ENCODE peak calls at places on chromosomes 4 and X, in ten cellular contexts. B is prostate gland, C is cardiac muscle cell, U is ascending aorta, H is transverse colon, T is tibial artery, F is heart left ventricle, I is colonic mucosa, M is ovary, E is stomach. N is an unnamed sample.

GRCh38 chr4:104451573-104451972 is 43.1 kb downstream of the CXXC4 start:
- DNase-seq in B (no peak), C (peak; percentile 48), U (no peak), H (no peak), T (no peak), F (no peak), I (no peak), M (no peak), E (no peak), N (no peak)

GRCh38 chr4:118927976-118928375 is 39.3 kb downstream of the SYNPO2 start:
- DNase-seq in B (no peak), C (peak; percentile 21), U (no peak), H (peak; percentile 46), T (peak; percentile 87), F (no peak), I (no peak), M (peak; percentile 61), E (peak; percentile 28), N (no peak)

GRCh38 chr4:167031534-167032156 is 202.6 kb downstream of the SPOCK3 start:
- DNase-seq in B (no peak), C (no peak), U (no peak), H (no peak), T (no peak), F (no peak), I (no peak), M (no peak), E (no peak), N (no peak)

GRCh38 chr4:40185830-40186664 is 10.8 kb upstream of the RHOH start:
- DNase-seq in B (no peak), C (no peak), U (no peak), H (no peak), T (no peak), F (no peak), I (no peak), M (no peak), E (no peak), N (no peak)

GRCh38 chrX:36116222-36116621 is 196.7 kb downstream of the CFAP47 start:
- DNase-seq in B (no peak), C (no peak), U (no peak), H (no peak), T (no peak), F (no peak), I (peak; percentile 18), M (no peak), E (no peak), N (no peak)

GRCh38 chr4:129043523-129043922 is 49.8 kb downstream of the SCLT1 start:
- DNase-seq in B (no peak), C (no peak), U (no peak), H (no peak), T (no peak), F (no peak), I (no peak), M (no peak), E (no peak), N (no peak)

GRCh38 chr4:138259801-138260200 is 17.7 kb upstream of the SLC7A11 start:
- DNase-seq in B (no peak), C (no peak), U (no peak), H (no peak), T (no peak), F (no peak), I (no peak), M (no peak), E (no peak), N (no peak)

GRCh38 chr4:108204518-108204917 is 35.8 kb upstream of the LEF1 start:
- DNase-seq in B (no peak), C (no peak), U (no peak), H (no peak), T (no peak), F (no peak), I (no peak), M (no peak), E (no peak), N (no peak)

DNA sequence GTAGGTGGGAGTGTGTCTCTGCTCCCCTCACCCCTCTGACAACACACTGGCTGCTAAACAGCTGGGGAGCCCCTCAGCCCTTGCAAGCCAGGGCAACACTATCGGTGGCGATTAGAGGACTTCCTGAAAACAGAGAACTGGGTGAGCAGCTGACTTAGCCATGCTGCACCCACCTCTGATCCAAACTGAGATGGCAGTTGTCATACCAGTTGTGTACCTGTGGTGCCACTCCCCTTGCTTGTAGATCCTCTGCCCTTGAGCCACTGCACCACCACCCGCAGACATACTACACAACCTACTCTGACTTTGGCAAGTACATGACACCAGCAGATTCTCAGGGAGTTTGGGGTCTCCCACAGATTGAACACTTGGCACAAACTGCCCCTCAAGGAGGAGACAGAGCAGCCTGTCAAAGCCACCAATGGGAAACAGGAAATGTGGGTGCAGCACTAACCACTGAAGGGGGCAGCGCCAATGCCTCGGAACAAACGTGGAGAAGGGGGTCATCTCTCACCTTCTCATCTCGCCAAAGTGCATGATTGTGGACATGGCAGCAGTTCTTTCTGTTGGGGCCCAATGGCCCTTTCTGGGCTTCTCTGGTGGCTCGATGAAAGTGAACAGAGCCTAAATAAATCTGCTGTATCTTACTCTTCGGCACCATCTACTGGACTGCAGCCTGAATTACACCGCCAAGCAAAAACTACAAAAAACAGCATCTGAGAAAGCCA is 119.8 kb downstream of the NEK1 start:
- DNase-seq in B (no peak), C (peak; percentile 32), U (no peak), H (peak; percentile 16), T (no peak), F (no peak), I (peak; percentile 33), M (no peak), E (peak; percentile 36), N (no peak)
- TF ChIP-seq CTCF in B (no peak), C (peak; percentile 84), U (peak; percentile 40), H (peak; percentile 69), T (peak; percentile 44), F (peak; percentile 60), I (peak; percentile 54), M (no peak), E (peak; percentile 59), N (peak; percentile 42)

GRCh38 chr4:15339732-15340131 is 88.1 kb upstream of the C1QTNF7 start:
- DNase-seq in B (no peak), C (no peak), U (no peak), H (no peak), T (no peak), F (no peak), I (no peak), M (no peak), E (no peak), N (no peak)

GRCh38 chr4:15343000-15343399 is 84.8 kb upstream of the C1QTNF7 start:
- DNase-seq in B (no peak), C (no peak), U (no peak), H (no peak), T (no peak), F (no peak), I (no peak), M (no peak), E (no peak), N (no peak)

GRCh38 chr4:15343581-15343980 is 84.3 kb upstream of the C1QTNF7 start:
- DNase-seq in B (no peak), C (no peak), U (no peak), H (no peak), T (no peak), F (no peak), I (no peak), M (no peak), E (no peak), N (no peak)

GRCh38 chr4:15341733-15342300 is 86.0 kb upstream of the C1QTNF7 start:
- DNase-seq in B (no peak), C (no peak), U (no peak), H (no peak), T (no peak), F (no peak), I (no peak), M (peak; percentile 33), E (no peak), N (no peak)

DNA sequence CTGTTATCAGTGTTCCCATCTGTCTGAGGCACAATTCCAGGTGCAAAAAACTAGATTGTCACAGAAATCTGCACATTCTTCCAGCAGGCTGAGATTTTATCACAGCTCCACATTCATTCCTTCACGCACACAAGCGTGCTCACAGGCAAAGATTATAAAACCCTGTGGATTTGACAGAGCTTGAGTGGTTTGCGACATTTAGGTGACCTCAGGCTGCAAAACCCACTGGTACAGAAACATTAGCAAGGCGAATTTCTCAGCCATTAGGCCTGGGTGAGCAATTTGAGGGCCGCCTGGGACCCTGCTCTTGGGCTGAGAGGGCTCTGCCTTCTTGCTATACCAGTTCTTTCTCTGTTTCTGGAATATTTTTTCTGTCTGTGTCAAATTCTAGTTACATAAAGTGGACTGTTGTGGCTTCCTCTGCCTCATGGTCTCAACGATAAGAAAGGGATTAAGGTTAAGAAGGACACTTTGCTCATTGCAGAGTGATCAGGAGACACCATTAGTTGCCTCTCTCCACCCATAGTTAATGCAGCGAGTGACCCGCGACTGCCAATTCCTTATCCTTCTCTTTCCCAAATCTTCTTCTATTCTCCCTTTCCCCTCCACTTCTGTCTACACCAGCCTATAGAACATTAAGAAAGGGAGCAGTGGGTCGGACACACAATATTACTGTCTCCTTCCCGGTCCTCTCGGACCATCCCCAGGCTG is 86.7 kb upstream of the C1QTNF7 start:
- DNase-seq in B (no peak), C (no peak), U (no peak), H (no peak), T (no peak), F (no peak), I (no peak), M (no peak), E (no peak), N (no peak)
- H3K4me3 ChIP-seq in B (no peak overlapping the region), C (no peak overlapping the region), U (no peak overlapping the region), H (no peak overlapping the region), T (peak overlapping the region; percentile 37), F (peak overlapping the region; percentile 18), I (no peak overlapping the region), M (peak overlapping the region; percentile 13), E (peak overlapping the region; percentile 10), N (no peak overlapping the region)

GRCh38 chrX:139832728-139833309 is 100.0 kb downstream of the ATP11C start:
- DNase-seq in B (no peak), C (no peak), U (no peak), H (no peak), T (no peak), F (no peak), I (no peak), M (no peak), E (no peak), N (no peak)

GRCh38 chrX:139831017-139831416 is 101.8 kb downstream of the ATP11C start:
- DNase-seq in B (no peak), C (no peak), U (no peak), H (no peak), T (no peak), F (no peak), I (no peak), M (no peak), E (no peak), N (no peak)

GRCh38 chrX:139828830-139829229 is 104.0 kb downstream of the ATP11C start:
- DNase-seq in B (no peak), C (no peak), U (no peak), H (no peak), T (no peak), F (no peak), I (no peak), M (no peak), E (no peak), N (no peak)

GRCh38 chrX:139834879-139835278 is 98.0 kb downstream of the ATP11C start:
- DNase-seq in B (no peak), C (no peak), U (no peak), H (no peak), T (no peak), F (no peak), I (no peak), M (no peak), E (no peak), N (no peak)

GRCh38 chrX:139831689-139832456 is 101.0 kb downstream of the ATP11C start:
- DNase-seq in B (peak; percentile 15), C (peak; percentile 19), U (no peak), H (no peak), T (no peak), F (no peak), I (peak; percentile 38), M (no peak), E (no peak), N (no peak)
- H3K4me1 ChIP-seq in B (no peaks in the 10 kb centered on the region), C (peaks cover 22% of the 10 kb centered on the region), U (peaks cover 3% of the 10 kb centered on the region), H (peaks cover 48% of the 10 kb centered on the region), T (peaks cover 3% of the 10 kb centered on the region), F (peaks cover 28% of the 10 kb centered on the region), I (no peaks in the 10 kb centered on the region), M (no peaks in the 10 kb centered on the region), E (no peaks in the 10 kb centered on the region), N (no peaks in the 10 kb centered on the region)

GRCh38 chrX:128781506-128781905 is 729.3 kb upstream of the ACTRT1 start:
- DNase-seq in B (peak; percentile 15), C (peak; percentile 24), U (no peak), H (peak; percentile 48), T (no peak), F (no peak), I (peak; percentile 50), M (no peak), E (peak; percentile 40), N (no peak)
- TF ChIP-seq CTCF in B (no peak), C (no peak), U (no peak), H (peak; percentile 29), T (no peak), F (no peak), I (peak; percentile 27), M (no peak), E (peak; percentile 23), N (no peak)